ENCODE peak calls at places on chromosomes 6 and 20, in four cellular contexts. One of them, this sample, is unnamed.

GRCh38 chr6:74764486-74764885 is 441.4 kb downstream of the COL12A1 start:
- DNase-seq in nucleus accumbens: no peak
- DNase-seq in adipocyte: no peak
- DNase-seq in mammary epithelial cell: no peak
- DNase-seq in this sample: no peak

GRCh38 chr6:42028234-42029061 is 21.9 kb upstream of the TAF8 start:
- DNase-seq in nucleus accumbens: no peak
- DNase-seq in adipocyte: no peak
- DNase-seq in mammary epithelial cell: no peak
- DNase-seq in this sample: no peak

GRCh38 chr6:56756219-56756789 is 113.6 kb upstream of the DST start:
- DNase-seq in nucleus accumbens: no peak
- DNase-seq in adipocyte: no peak
- DNase-seq in mammary epithelial cell: no peak
- DNase-seq in this sample: peak; percentile 60

GRCh38 chr6:3383525-3383924 is 73.3 kb downstream of the SLC22A23 start:
- DNase-seq in nucleus accumbens: no peak
- DNase-seq in adipocyte: peak; percentile 15
- DNase-seq in mammary epithelial cell: peak; percentile 46
- DNase-seq in this sample: no peak

GRCh38 chr6:158661156-158661555 is 11.3 kb downstream of the SYTL3 start:
- DNase-seq in nucleus accumbens: no peak
- DNase-seq in adipocyte: no peak
- DNase-seq in mammary epithelial cell: no peak
- DNase-seq in this sample: no peak

GRCh38 chr6:148451690-148452089 is 109.1 kb downstream of the SASH1 start:
- DNase-seq in nucleus accumbens: no peak
- DNase-seq in adipocyte: no peak
- DNase-seq in mammary epithelial cell: no peak
- DNase-seq in this sample: no peak

GRCh38 chr20:20733943-20734342 is 21.5 kb upstream of the RALGAPA2 start:
- DNase-seq in nucleus accumbens: no peak
- DNase-seq in adipocyte: no peak
- DNase-seq in mammary epithelial cell: no peak
- DNase-seq in this sample: no peak

GRCh38 chr20:34988176-34988540 is 32.5 kb downstream of the MYH7B start:
- DNase-seq in nucleus accumbens: no peak
- DNase-seq in adipocyte: no peak
- DNase-seq in mammary epithelial cell: no peak
- DNase-seq in this sample: peak; percentile 45

GRCh38 chr20:62406635-62407176 is 379 bp downstream of the CABLES2 start:
- DNase-seq in nucleus accumbens: no peak
- DNase-seq in adipocyte: peak; percentile 10
- DNase-seq in mammary epithelial cell: no peak
- DNase-seq in this sample: no peak

GRCh38 chr6:72218125-72218524 is 331.8 kb downstream of the RIMS1 start:
- DNase-seq in nucleus accumbens: no peak
- DNase-seq in adipocyte: peak; percentile 49
- DNase-seq in mammary epithelial cell: peak; percentile 11
- DNase-seq in this sample: peak; percentile 20

GRCh38 chr20:33908351-33908750 is 85.4 kb upstream of the RALY start:
- DNase-seq in nucleus accumbens: no peak
- DNase-seq in adipocyte: peak; percentile 81
- DNase-seq in mammary epithelial cell: no peak
- DNase-seq in this sample: no peak

GRCh38 chr20:774016-774679 is 5.8 kb upstream of the SLC52A3 start:
- DNase-seq in nucleus accumbens: no peak
- DNase-seq in adipocyte: no peak
- DNase-seq in mammary epithelial cell: no peak
- DNase-seq in this sample: no peak

GRCh38 chr6:143027058-143027457 is 33.6 kb upstream of the AIG1 start:
- DNase-seq in nucleus accumbens: no peak
- DNase-seq in adipocyte: peak; percentile 41
- DNase-seq in mammary epithelial cell: no peak
- DNase-seq in this sample: peak; percentile 40

GRCh38 chr6:134810402-134810801 is 139.5 kb downstream of the ALDH8A1 start:
- DNase-seq in nucleus accumbens: no peak
- DNase-seq in adipocyte: no peak
- DNase-seq in mammary epithelial cell: no peak
- DNase-seq in this sample: no peak

GRCh38 chr20:50191065-50191565 is 485 bp downstream of the CEBPB start:
- DNase-seq in nucleus accumbens: no peak
- DNase-seq in adipocyte: no peak
- DNase-seq in mammary epithelial cell: peak; percentile 56
- DNase-seq in this sample: no peak

GRCh38 chr20:51142448-51142847 is 119.5 kb upstream of the KCNG1 start:
- DNase-seq in nucleus accumbens: no peak
- DNase-seq in adipocyte: no peak
- DNase-seq in mammary epithelial cell: no peak
- DNase-seq in this sample: no peak

GRCh38 chr20:63520939-63521601 is 505 bp downstream of the PPDPF start:
- DNase-seq in nucleus accumbens: peak; percentile 56
- DNase-seq in adipocyte: peak; percentile 82
- DNase-seq in mammary epithelial cell: peak; percentile 86
- DNase-seq in this sample: peak; percentile 80

GRCh38 chr20:57498425-57499400 is 26.2 kb downstream of the CTCFL start:
- DNase-seq in nucleus accumbens: no peak
- DNase-seq in adipocyte: peak; percentile 46
- DNase-seq in mammary epithelial cell: no peak
- DNase-seq in this sample: no peak

GRCh38 chr20:258963-259362 is 1.4 kb downstream of the DEFB132 start:
- DNase-seq in nucleus accumbens: no peak
- DNase-seq in adipocyte: peak; percentile 41
- DNase-seq in mammary epithelial cell: no peak
- DNase-seq in this sample: no peak

GRCh38 chr20:18276821-18277220 is 11.5 kb upstream of the ZNF133 start:
- DNase-seq in nucleus accumbens: peak; percentile 21
- DNase-seq in adipocyte: peak; percentile 87
- DNase-seq in mammary epithelial cell: peak; percentile 73
- DNase-seq in this sample: peak; percentile 70

GRCh38 chr20:29301624-29302259 is 1955.7 kb upstream of the DEFB115 start:
- DNase-seq in nucleus accumbens: no peak
- DNase-seq in adipocyte: no peak
- DNase-seq in mammary epithelial cell: no peak
- DNase-seq in this sample: no peak

GRCh38 chr6:83051386-83052172 is 14.1 kb downstream of the UBE3D start:
- DNase-seq in nucleus accumbens: no peak
- DNase-seq in adipocyte: no peak
- DNase-seq in mammary epithelial cell: no peak
- DNase-seq in this sample: no peak

GRCh38 chr6:33610779-33611421 is 10.2 kb upstream of the ITPR3 start:
- DNase-seq in nucleus accumbens: peak; percentile 45
- DNase-seq in adipocyte: no peak
- DNase-seq in mammary epithelial cell: peak; percentile 66
- DNase-seq in this sample: peak; percentile 91

GRCh38 chr20:33370296-33370695 is 31.0 kb downstream of the CDK5RAP1 start:
- DNase-seq in nucleus accumbens: no peak
- DNase-seq in adipocyte: no peak
- DNase-seq in mammary epithelial cell: no peak
- DNase-seq in this sample: no peak

GRCh38 chr20:1371235-1371782 is 21.5 kb downstream of the FKBP1A start:
- DNase-seq in nucleus accumbens: no peak
- DNase-seq in adipocyte: no peak
- DNase-seq in mammary epithelial cell: no peak
- DNase-seq in this sample: no peak

GRCh38 chr20:8155848-8156602 is 24.0 kb downstream of the PLCB1 start:
- DNase-seq in nucleus accumbens: no peak
- DNase-seq in adipocyte: peak; percentile 29
- DNase-seq in mammary epithelial cell: no peak
- DNase-seq in this sample: no peak

GRCh38 chr6:44255848-44256247 is 1.5 kb downstream of the SLC35B2 start:
- DNase-seq in nucleus accumbens: no peak
- DNase-seq in adipocyte: no peak
- DNase-seq in mammary epithelial cell: no peak
- DNase-seq in this sample: no peak

GRCh38 chr6:40965046-40965445 is 74.0 kb downstream of the UNC5CL start:
- DNase-seq in nucleus accumbens: no peak
- DNase-seq in adipocyte: no peak
- DNase-seq in mammary epithelial cell: peak; percentile 44
- DNase-seq in this sample: no peak

GRCh38 chr20:34848597-34848996 is 23.1 kb upstream of the NCOA6 start:
- DNase-seq in nucleus accumbens: no peak
- DNase-seq in adipocyte: no peak
- DNase-seq in mammary epithelial cell: no peak
- DNase-seq in this sample: no peak

This sample was measured in globus pallidus.